ENCODE peak calls at places on chromosomes 13 and 19, in four cellular contexts. W is SK-N-SH, L is WTC11, D is HepG2. Y is an unnamed sample.

GRCh38 chr19:1068111-1069001 is 1.4 kb downstream of the ARHGAP45 start:
- DNase-seq in W (no peak), L (no peak), D (no peak), Y (no peak)

GRCh38 chr19:36604656-36605100 is 435 bp upstream of the ZNF382 start:
- DNase-seq in W (peak; percentile 81), L (peak; percentile 26), D (peak; percentile 54), Y (no peak)

GRCh38 chr13:27370305-27370853 is 54.0 kb upstream of the GTF3A start:
- DNase-seq in W (no peak), L (no peak), D (no peak), Y (no peak)

GRCh38 chr13:109971745-109972090 is 185.3 kb upstream of the IRS2 start:
- DNase-seq in W (no peak), L (no peak), D (no peak), Y (no peak)

GRCh38 chr13:113579686-113580085 is 4.9 kb upstream of the TFDP1 start:
- DNase-seq in W (no peak), L (no peak), D (no peak), Y (no peak)

GRCh38 chr13:95100525-95101121 is 200.6 kb downstream of the ABCC4 start:
- DNase-seq in W (no peak), L (no peak), D (peak; percentile 41), Y (no peak)

GRCh38 chr13:75861786-75862185 is 225.7 kb downstream of the LMO7 start:
- DNase-seq in W (no peak), L (no peak), D (no peak), Y (no peak)

GRCh38 chr19:2739602-2740313 is at the start of gene SLC39A3:
- DNase-seq in W (peak; percentile 100), L (peak; percentile 100), D (peak; percentile 93), Y (peak; percentile 98)

GRCh38 chr13:30585748-30586262 is 31.9 kb upstream of the USPL1 start:
- DNase-seq in W (no peak), L (no peak), D (no peak), Y (no peak)

GRCh38 chr19:6527893-6528543 is 2.8 kb upstream of the TNFSF9 start:
- DNase-seq in W (no peak), L (no peak), D (no peak), Y (no peak)

GRCh38 chr19:8512991-8513686 is 828 bp downstream of the ZNF414 start:
- DNase-seq in W (no peak), L (no peak), D (no peak), Y (no peak)

GRCh38 chr19:13058951-13059660 is 43.6 kb downstream of the LYL1 start:
- DNase-seq in W (no peak), L (no peak), D (no peak), Y (no peak)

GRCh38 chr13:42395066-42395821 is 123.3 kb downstream of the AKAP11 start:
- DNase-seq in W (no peak), L (no peak), D (no peak), Y (no peak)
- TF ChIP-seq FOXJ3 in W (no peak), L (no peak), D (no peak), Y (no peak)

GRCh38 chr19:40600086-40600917 is 867 bp upstream of the LTBP4 start:
- DNase-seq in W (no peak), L (no peak), D (no peak), Y (no peak)

GRCh38 chr19:40598918-40599307 is 2.3 kb upstream of the LTBP4 start:
- DNase-seq in W (no peak), L (no peak), D (no peak), Y (no peak)

GRCh38 chr19:40601061-40601973 is at the start of gene LTBP4:
- DNase-seq in W (peak; percentile 74), L (no peak), D (no peak), Y (peak; percentile 76)

GRCh38 chr19:40598121-40598917 is 2.9 kb upstream of the LTBP4 start:
- DNase-seq in W (peak; percentile 94), L (peak; percentile 93), D (peak; percentile 63), Y (peak; percentile 96)

DNA sequence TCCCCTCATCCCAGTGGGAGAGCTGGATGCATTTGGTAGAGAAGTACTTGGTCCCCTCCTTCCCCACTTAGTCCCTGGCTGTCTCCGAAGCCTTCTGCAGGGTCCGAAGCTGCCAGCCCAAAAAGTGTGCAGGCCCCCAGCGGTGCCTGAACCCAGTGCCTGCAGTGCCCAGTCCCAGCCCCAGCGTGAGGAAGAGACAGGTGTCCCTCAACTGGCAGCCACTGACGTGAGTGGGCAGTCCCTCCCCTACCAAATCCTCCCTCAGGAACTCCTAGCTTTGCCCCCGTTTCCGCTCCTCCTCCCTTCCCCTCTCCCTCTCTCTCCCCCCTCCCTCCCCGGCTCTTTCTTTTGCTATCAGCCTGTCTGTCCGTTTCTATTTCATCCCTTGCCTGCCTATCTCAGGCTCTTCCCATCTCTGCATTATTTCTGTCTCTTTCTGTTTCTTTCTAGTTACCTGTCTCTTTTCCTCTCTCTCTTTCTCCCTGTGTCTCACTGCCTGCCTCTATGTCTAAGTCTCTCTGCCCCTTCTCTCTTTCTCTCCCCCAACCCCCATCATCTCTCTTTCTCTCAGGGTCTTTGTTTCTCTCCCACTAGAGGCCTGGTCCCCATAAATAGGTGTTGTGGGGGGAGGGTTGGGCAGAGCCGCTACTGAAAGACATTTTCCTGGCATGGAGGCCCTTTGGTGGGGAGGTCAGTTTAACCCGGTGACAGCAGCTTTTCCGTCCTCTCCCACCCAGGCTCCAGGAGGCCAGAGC is 1.7 kb upstream of the LTBP4 start:
- DNase-seq in W (no peak), L (no peak), D (no peak), Y (peak; percentile 42)
- TF ChIP-seq FOXJ3 in W (no peak), L (no peak), D (no peak), Y (no peak)

GRCh38 chr13:74325106-74325505 is 190.9 kb upstream of the KLF12 start:
- DNase-seq in W (peak; percentile 39), L (no peak), D (peak; percentile 53), Y (no peak)
- TF ChIP-seq FOXJ3 in W (no peak), L (no peak), D (no peak), Y (no peak)

DNA sequence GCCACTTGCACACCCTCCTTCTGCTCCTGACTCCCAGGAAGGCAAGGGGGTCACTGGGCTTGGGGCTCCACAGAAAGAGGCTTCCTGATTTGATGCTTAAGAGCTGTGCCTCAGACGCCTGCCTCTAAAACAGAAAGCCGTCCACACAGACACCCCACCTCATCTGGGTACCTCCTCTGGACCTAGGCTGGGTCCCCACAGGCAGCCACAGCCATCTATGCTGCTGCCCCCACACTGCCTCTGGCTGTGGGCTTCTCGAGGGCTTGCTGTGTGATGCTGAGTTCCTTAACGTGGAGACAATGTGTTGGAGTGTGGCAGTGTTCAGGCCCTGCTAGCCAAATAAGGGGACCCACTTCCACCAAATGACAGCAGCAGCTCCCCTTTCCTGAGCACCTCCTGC is 8.5 kb upstream of the ZSCAN22 start:
- DNase-seq in W (no peak), L (no peak), D (no peak), Y (no peak)
- TF ChIP-seq FOXJ3 in W (no peak), L (no peak), D (no peak), Y (no peak)

GRCh38 chr19:30222993-30223865 is 149.0 kb upstream of the ZNF536 start:
- DNase-seq in W (no peak), L (peak; percentile 45), D (no peak), Y (no peak)

GRCh38 chr19:30226464-30227070 is 145.6 kb upstream of the ZNF536 start:
- DNase-seq in W (peak; percentile 79), L (peak; percentile 29), D (no peak), Y (no peak)

GRCh38 chr19:30223866-30224688 is 148.1 kb upstream of the ZNF536 start:
- DNase-seq in W (no peak), L (no peak), D (no peak), Y (no peak)

GRCh38 chr19:30225615-30226463 is 146.3 kb upstream of the ZNF536 start:
- DNase-seq in W (peak; percentile 73), L (no peak), D (no peak), Y (no peak)

GRCh38 chr19:30224689-30225606 is 147.2 kb upstream of the ZNF536 start:
- DNase-seq in W (peak; percentile 84), L (no peak), D (no peak), Y (no peak)
- TF ChIP-seq FOXJ3 in W (no peak), L (no peak), D (no peak), Y (no peak)

GRCh38 chr13:104387514-104387913 is 1321.3 kb upstream of the SLC10A2 start:
- DNase-seq in W (no peak), L (no peak), D (no peak), Y (no peak)

GRCh38 chr13:104385409-104385808 is 1319.2 kb upstream of the SLC10A2 start:
- DNase-seq in W (no peak), L (no peak), D (no peak), Y (no peak)

GRCh38 chr13:104389722-104390121 is 1323.5 kb upstream of the SLC10A2 start:
- DNase-seq in W (no peak), L (no peak), D (peak; percentile 5), Y (no peak)
- TF ChIP-seq FOXJ3 in W (no peak), L (no peak), D (no peak), Y (no peak)

DNA sequence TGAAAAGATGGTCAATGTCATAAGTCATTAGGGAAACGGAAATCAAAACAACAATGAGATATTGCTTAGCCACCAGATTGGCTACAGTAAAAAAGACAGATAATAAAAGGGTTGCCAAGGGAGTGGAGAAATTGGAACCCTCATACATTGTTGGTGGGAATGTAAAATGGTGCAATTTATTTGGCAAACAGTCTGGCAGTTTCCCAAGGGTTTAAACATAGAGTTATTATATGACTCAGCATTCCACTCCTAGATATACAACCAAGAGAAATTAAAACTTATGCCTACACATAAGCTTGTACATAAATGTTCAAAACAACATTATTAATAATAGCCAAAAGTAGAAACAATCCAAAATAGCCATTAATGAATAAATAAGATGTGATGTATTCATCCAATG is 9.9 kb upstream of the ZNF227 start:
- DNase-seq in W (no peak), L (no peak), D (no peak), Y (no peak)
- TF ChIP-seq FOXJ3 in W (no peak), L (no peak), D (no peak), Y (no peak)